ENCODE peak calls at places on chromosome 1, in six cellular contexts. W is sigmoid colon, L is K562, Q is stomach, I is Panc1, Z is esophagus muscularis mucosa. P is an unnamed sample. For H3K36me3, the result is how much of the 10 kb centered on the place peaks cover.

GRCh38 chr1:14598498-14599172 is at the start of gene KAZN:
- DNase-seq in W (peak), L (peak), Z (no peak), Q (no peak), I (no peak), P (no peak)

GRCh38 chr1:207219979-207220889 is 101.2 kb upstream of the CD55 start:
- DNase-seq in I (no peak), Q (no peak), W (no peak), Z (no peak), L (no peak), P (no peak)

GRCh38 chr1:248890549-248891498 is 15.2 kb upstream of the PGBD2 start:
- DNase-seq in Q (no peak), L (no peak), I (no peak), Z (no peak), W (no peak), P (no peak)

GRCh38 chr1:15336866-15337265 is 72.8 kb upstream of the EFHD2 start:
- DNase-seq in W (no peak), Q (no peak), Z (no peak), I (no peak), L (no peak), P (no peak)

GRCh38 chr1:84853743-84854721 is 39.0 kb downstream of the LPAR3 start:
- DNase-seq in W (no peak), I (peak), Q (no peak), L (no peak), Z (peak), P (no peak)

GRCh38 chr1:164922585-164922984 is 363.6 kb downstream of the PBX1 start:
- DNase-seq in W (no peak), I (no peak), Z (no peak), L (no peak), Q (no peak), P (no peak)

GRCh38 chr1:151003175-151003574 is 3.5 kb downstream of the MINDY1 start:
- DNase-seq in L (no peak), Q (no peak), Z (no peak), I (no peak), W (no peak), P (no peak)

GRCh38 chr1:200525167-200526123 is 95.1 kb downstream of the KIF14 start:
- DNase-seq in L (no peak), Z (no peak), Q (no peak), W (no peak), I (no peak), P (no peak)

GRCh38 chr1:186978596-186979556 is 150.1 kb downstream of the PLA2G4A start:
- DNase-seq in Z (no peak), L (no peak), I (no peak), W (no peak), Q (no peak), P (no peak)

GRCh38 chr1:35585281-35585680 is 12.2 kb downstream of the TFAP2E start:
- DNase-seq in Z (no peak), W (peak), Q (no peak), I (no peak), L (no peak), P (no peak)

GRCh38 chr1:93751391-93752250 is 70.0 kb upstream of the BCAR3 start:
- DNase-seq in W (peak), Q (no peak), L (no peak), I (no peak), Z (no peak), P (no peak)

DNA sequence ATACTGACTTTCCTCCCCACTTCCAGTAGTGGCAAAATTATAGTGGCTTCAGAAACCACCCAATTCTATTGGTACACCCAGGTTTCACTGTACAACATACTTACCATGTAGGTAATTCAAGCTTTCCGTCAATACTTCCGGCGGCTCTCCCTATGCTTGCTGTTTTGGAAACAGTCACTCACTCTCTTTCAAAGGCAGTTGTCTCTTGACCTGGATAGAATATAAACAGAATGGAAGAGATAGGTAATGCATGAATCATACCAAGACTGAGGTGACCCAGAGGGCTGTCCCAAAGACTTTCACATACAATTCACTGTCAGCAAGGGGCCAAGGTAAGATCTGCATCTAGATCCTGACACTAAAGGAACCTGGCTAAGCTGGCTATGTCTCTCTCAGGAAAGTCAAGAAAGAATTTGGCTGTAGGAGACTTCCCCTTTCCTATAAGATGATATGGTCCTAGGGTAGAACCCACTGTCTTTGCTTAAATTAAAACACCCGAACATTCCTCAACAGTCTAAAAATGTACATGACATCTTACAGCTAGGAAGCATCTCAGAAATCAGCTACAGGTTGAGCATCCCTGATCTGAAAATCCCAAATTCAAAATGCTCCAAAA is 59.6 kb downstream of the LUZP1 start:
- DNase-seq in Q (no peak), L (no peak), W (no peak), I (no peak), Z (no peak), P (no peak)
- TF ChIP-seq POLR2AphosphoS5 in Q (no peak), L (no peak), W (no peak), I (no peak), Z (no peak), P (no peak)

GRCh38 chr1:50739125-50739524 is 220.9 kb downstream of the FAF1 start:
- DNase-seq in L (no peak), W (no peak), I (no peak), Q (no peak), Z (no peak), P (no peak)
- H3K36me3 ChIP-seq in L (half or more), W (under half), I (under half), Q (under half), Z (under half), P (under half)

GRCh38 chr1:45117766-45118165 is 88.6 kb downstream of the ZSWIM5 start:
- DNase-seq in Q (no peak), L (no peak), W (no peak), I (no peak), Z (no peak), P (no peak)
- TF ChIP-seq POLR2AphosphoS5 in Q (no peak), L (no peak), W (no peak), I (no peak), Z (no peak), P (no peak)

GRCh38 chr1:154586231-154586630 is 18.7 kb downstream of the CHRNB2 start:
- DNase-seq in L (no peak), Q (no peak), I (no peak), Z (no peak), W (no peak), P (no peak)

GRCh38 chr1:154590756-154591155 is 17.2 kb downstream of the ADAR start:
- DNase-seq in W (no peak), I (no peak), L (no peak), Z (no peak), Q (no peak), P (no peak)

GRCh38 chr1:154591206-154591605 is 16.8 kb downstream of the ADAR start:
- DNase-seq in W (no peak), Q (no peak), L (no peak), Z (no peak), I (no peak), P (no peak)

GRCh38 chr1:154586641-154587040 is 19.1 kb downstream of the CHRNB2 start:
- DNase-seq in Q (no peak), L (no peak), W (no peak), I (no peak), Z (no peak), P (no peak)

DNA sequence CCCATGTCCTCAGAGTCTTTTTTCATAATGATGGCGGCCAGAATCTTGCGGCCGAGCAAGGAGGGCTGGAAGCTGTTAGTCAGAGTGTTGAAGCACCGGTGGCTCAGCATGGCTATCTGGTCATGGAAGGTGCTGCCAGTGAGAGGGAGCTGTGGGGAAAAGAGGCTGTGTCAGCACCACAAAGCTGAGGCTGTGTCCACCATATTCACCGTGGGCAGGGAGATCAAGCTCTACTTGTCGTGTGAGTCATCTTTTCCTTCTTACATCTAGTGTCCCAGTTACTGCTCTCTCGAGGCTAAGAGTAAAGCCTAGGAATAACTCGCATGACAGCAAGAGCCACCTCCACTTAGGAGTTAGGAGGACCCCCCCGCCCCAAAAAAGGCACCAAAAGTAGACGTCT is 18.2 kb downstream of the ADAR start:
- DNase-seq in Z (no peak), Q (no peak), L (no peak), I (no peak), W (no peak), P (no peak)
- H3K36me3 ChIP-seq in Z (half or more), Q (half or more), L (half or more), I (under half), W (half or more), P (half or more)

DNA sequence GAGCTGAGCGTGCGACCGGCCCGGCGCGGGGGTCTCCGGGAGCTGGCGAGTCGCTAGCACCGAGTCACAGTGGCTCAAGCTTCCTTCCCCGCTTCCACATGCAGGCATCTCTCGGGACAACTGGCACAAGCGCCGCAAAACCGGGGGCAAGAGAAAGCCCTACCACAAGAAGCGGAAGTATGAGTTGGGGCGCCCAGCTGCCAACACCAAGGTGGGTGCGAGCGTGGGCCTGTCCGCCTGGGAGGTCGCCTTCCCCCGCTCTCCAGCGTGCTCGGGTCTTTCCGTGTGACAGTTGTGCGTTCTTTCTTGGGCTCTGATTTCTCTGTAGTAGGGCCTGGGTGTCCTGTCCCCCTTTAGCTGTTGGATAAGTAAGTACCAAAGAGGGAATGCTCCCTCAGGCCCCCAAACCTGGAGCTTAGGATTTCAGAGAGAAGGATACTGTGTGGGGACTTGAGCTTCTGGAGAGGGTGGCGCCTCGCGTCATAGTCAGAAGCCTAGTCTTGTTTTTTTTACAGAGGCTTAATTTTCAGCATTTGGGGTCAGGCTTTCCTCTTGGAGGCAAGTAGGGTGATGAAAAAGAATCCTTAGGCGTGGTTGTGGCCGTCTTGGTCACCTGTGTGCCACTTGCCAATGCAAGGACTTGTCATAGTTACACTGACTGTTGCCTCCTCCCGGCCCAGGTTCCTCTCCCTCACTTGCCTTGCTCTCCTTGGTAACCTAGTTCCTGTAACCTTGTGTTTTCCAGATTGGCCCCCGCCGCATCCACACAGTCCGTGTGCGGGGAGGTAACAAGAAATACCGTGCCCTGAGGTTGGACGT is 799 bp downstream of the RPS8 start:
- DNase-seq in L (no peak), I (no peak), W (no peak), Z (no peak), Q (no peak), P (peak)
- TF ChIP-seq POLR2AphosphoS5 in L (no peak), I (no peak), W (no peak), Z (no peak), Q (no peak), P (no peak)

GRCh38 chr1:179872558-179872957 is 5.0 kb downstream of the TOR1AIP2 start:
- DNase-seq in W (no peak), L (no peak), Q (no peak), I (no peak), Z (no peak), P (no peak)
- H3K36me3 ChIP-seq in W (under half), L (half or more), Q (under half), I (under half), Z (under half), P (under half)

DNA sequence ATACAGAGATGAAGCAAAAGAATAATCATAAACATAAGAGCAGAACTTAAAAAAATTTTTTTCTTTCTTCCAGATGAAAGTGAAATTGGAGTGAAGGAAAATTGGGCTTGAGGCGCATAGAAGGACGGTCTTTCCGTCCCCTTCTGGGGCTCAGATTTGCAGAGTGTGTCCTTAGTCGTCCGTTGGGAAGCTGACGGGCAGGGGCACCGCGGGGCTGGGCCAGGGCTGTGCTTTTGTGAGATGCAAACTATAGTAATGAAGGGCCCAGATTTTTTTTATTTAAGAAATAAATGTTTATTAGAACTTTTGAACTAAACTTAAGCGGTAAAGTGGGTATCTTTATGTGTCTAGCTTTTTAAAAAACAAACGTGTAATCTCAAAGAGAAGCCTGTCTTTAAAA is 67.9 kb upstream of the ARHGEF16 start:
- DNase-seq in Q (no peak), I (no peak), W (no peak), Z (no peak), L (no peak), P (no peak)
- TF ChIP-seq POLR2AphosphoS5 in Q (no peak), I (no peak), W (no peak), Z (no peak), L (no peak), P (no peak)